ENCODE peak calls at places on chromosomes 7 and 10, in ten cellular contexts. One of them, this sample, is unnamed.

GRCh38 chr7:130195396-130195795 is 9.8 kb downstream of the TMEM209 start:
- DNase-seq in AG08395: no peak
- DNase-seq in substantia nigra: no peak
- DNase-seq in spleen: no peak
- DNase-seq in naive thymus-derived CD4-positive, alpha-beta T cell: no peak
- DNase-seq in Karpas-422: no peak
- DNase-seq in MCF 10A: no peak
- DNase-seq in NCI-H1694 treated with DMSO at 0.1 percent for 48 hours: no peak
- DNase-seq in mesendoderm: no peak
- DNase-seq in transverse colon: no peak
- DNase-seq in this sample: no peak

GRCh38 chr7:71491331-71491730 is 359.4 kb downstream of the GALNT17 start:
- DNase-seq in Karpas-422: no peak
- DNase-seq in mesendoderm: no peak
- DNase-seq in naive thymus-derived CD4-positive, alpha-beta T cell: no peak
- DNase-seq in spleen: no peak
- DNase-seq in AG08395: peak
- DNase-seq in NCI-H1694 treated with DMSO at 0.1 percent for 48 hours: no peak
- DNase-seq in MCF 10A: no peak
- DNase-seq in substantia nigra: no peak
- DNase-seq in transverse colon: no peak
- DNase-seq in this sample: no peak

GRCh38 chr7:116876664-116877442 is 14.5 kb downstream of the CAPZA2 start:
- DNase-seq in mesendoderm: peak
- DNase-seq in transverse colon: peak
- DNase-seq in MCF 10A: no peak
- DNase-seq in naive thymus-derived CD4-positive, alpha-beta T cell: no peak
- DNase-seq in Karpas-422: no peak
- DNase-seq in NCI-H1694 treated with DMSO at 0.1 percent for 48 hours: no peak
- DNase-seq in substantia nigra: no peak
- DNase-seq in AG08395: no peak
- DNase-seq in spleen: no peak
- DNase-seq in this sample: no peak

GRCh38 chr10:18793951-18794350 is 134.7 kb downstream of the ARL5B start:
- DNase-seq in naive thymus-derived CD4-positive, alpha-beta T cell: no peak
- DNase-seq in transverse colon: no peak
- DNase-seq in Karpas-422: peak
- DNase-seq in MCF 10A: peak
- DNase-seq in mesendoderm: peak
- DNase-seq in spleen: no peak
- DNase-seq in AG08395: peak
- DNase-seq in NCI-H1694 treated with DMSO at 0.1 percent for 48 hours: no peak
- DNase-seq in substantia nigra: no peak
- DNase-seq in this sample: no peak

GRCh38 chr7:140009735-140010134 is 53.0 kb downstream of the PARP12 start:
- DNase-seq in AG08395: no peak
- DNase-seq in naive thymus-derived CD4-positive, alpha-beta T cell: no peak
- DNase-seq in substantia nigra: no peak
- DNase-seq in Karpas-422: no peak
- DNase-seq in spleen: peak
- DNase-seq in mesendoderm: no peak
- DNase-seq in MCF 10A: no peak
- DNase-seq in NCI-H1694 treated with DMSO at 0.1 percent for 48 hours: no peak
- DNase-seq in transverse colon: no peak
- DNase-seq in this sample: no peak

GRCh38 chr7:150734293-150734692 is 2.9 kb upstream of the GIMAP5 start:
- DNase-seq in Karpas-422: no peak
- DNase-seq in naive thymus-derived CD4-positive, alpha-beta T cell: no peak
- DNase-seq in substantia nigra: no peak
- DNase-seq in NCI-H1694 treated with DMSO at 0.1 percent for 48 hours: no peak
- DNase-seq in spleen: no peak
- DNase-seq in mesendoderm: no peak
- DNase-seq in MCF 10A: no peak
- DNase-seq in AG08395: no peak
- DNase-seq in transverse colon: no peak
- DNase-seq in this sample: no peak

GRCh38 chr7:131145026-131145425 is 182.7 kb upstream of the MKLN1 start:
- DNase-seq in NCI-H1694 treated with DMSO at 0.1 percent for 48 hours: no peak
- DNase-seq in substantia nigra: no peak
- DNase-seq in transverse colon: no peak
- DNase-seq in naive thymus-derived CD4-positive, alpha-beta T cell: no peak
- DNase-seq in spleen: no peak
- DNase-seq in Karpas-422: no peak
- DNase-seq in MCF 10A: peak
- DNase-seq in mesendoderm: no peak
- DNase-seq in AG08395: no peak
- DNase-seq in this sample: no peak

GRCh38 chr10:44988957-44989620 is 10.5 kb upstream of the DEPP1 start:
- DNase-seq in MCF 10A: no peak
- DNase-seq in naive thymus-derived CD4-positive, alpha-beta T cell: no peak
- DNase-seq in transverse colon: no peak
- DNase-seq in mesendoderm: no peak
- DNase-seq in Karpas-422: no peak
- DNase-seq in spleen: peak
- DNase-seq in substantia nigra: no peak
- DNase-seq in NCI-H1694 treated with DMSO at 0.1 percent for 48 hours: no peak
- DNase-seq in AG08395: no peak
- DNase-seq in this sample: no peak

GRCh38 chr7:12493407-12493806 is 77.1 kb upstream of the SCIN start:
- DNase-seq in mesendoderm: peak
- DNase-seq in AG08395: no peak
- DNase-seq in spleen: no peak
- DNase-seq in Karpas-422: no peak
- DNase-seq in naive thymus-derived CD4-positive, alpha-beta T cell: no peak
- DNase-seq in substantia nigra: no peak
- DNase-seq in transverse colon: no peak
- DNase-seq in NCI-H1694 treated with DMSO at 0.1 percent for 48 hours: no peak
- DNase-seq in MCF 10A: peak
- DNase-seq in this sample: no peak

GRCh38 chr7:141370178-141370577 is 181.0 kb upstream of the AGK start:
- DNase-seq in MCF 10A: no peak
- DNase-seq in mesendoderm: no peak
- DNase-seq in substantia nigra: no peak
- DNase-seq in AG08395: no peak
- DNase-seq in NCI-H1694 treated with DMSO at 0.1 percent for 48 hours: no peak
- DNase-seq in transverse colon: no peak
- DNase-seq in naive thymus-derived CD4-positive, alpha-beta T cell: no peak
- DNase-seq in Karpas-422: no peak
- DNase-seq in spleen: no peak
- DNase-seq in this sample: no peak

GRCh38 chr7:2170576-2171521 is 61.9 kb downstream of the MAD1L1 start:
- DNase-seq in AG08395: no peak
- DNase-seq in substantia nigra: no peak
- DNase-seq in naive thymus-derived CD4-positive, alpha-beta T cell: no peak
- DNase-seq in MCF 10A: no peak
- DNase-seq in Karpas-422: no peak
- DNase-seq in transverse colon: no peak
- DNase-seq in mesendoderm: no peak
- DNase-seq in spleen: no peak
- DNase-seq in NCI-H1694 treated with DMSO at 0.1 percent for 48 hours: no peak
- DNase-seq in this sample: no peak

GRCh38 chr7:26995664-26996063 is 100.1 kb downstream of the HOXA1 start:
- DNase-seq in spleen: no peak
- DNase-seq in naive thymus-derived CD4-positive, alpha-beta T cell: no peak
- DNase-seq in mesendoderm: peak
- DNase-seq in transverse colon: no peak
- DNase-seq in substantia nigra: no peak
- DNase-seq in MCF 10A: no peak
- DNase-seq in Karpas-422: no peak
- DNase-seq in NCI-H1694 treated with DMSO at 0.1 percent for 48 hours: no peak
- DNase-seq in AG08395: no peak
- DNase-seq in this sample: no peak

This sample was measured in progenitor cell of endocrine pancreas.